ENCODE peak calls at places on chromosomes 2 and 18, in ten cellular contexts. V is GM23338, Y is stomach, W is prostate gland, N is HepG2, C is SK-N-SH, P is K562, D is SK-N-MC, Q is transverse colon, J is sigmoid colon. R is an unnamed sample.

GRCh38 chr2:150127995-150128394 is 359.5 kb downstream of the RND3 start:
- DNase-seq in V (no peak), Y (no peak), W (no peak), N (no peak), C (no peak), P (no peak), D (no peak), Q (no peak), J (no peak), R (no peak)

GRCh38 chr2:146392191-146392590 is 1452.6 kb upstream of the ACVR2A start:
- DNase-seq in V (no peak), Y (no peak), W (no peak), N (no peak), C (no peak), P (no peak), D (no peak), Q (no peak), J (no peak), R (no peak)

GRCh38 chr2:240300261-240300821 is 135.1 kb upstream of the GPC1 start:
- DNase-seq in V (no peak), Y (peak; percentile 17), W (no peak), N (no peak), C (peak; percentile 34), P (no peak), D (no peak), Q (no peak), J (no peak), R (no peak)

GRCh38 chr2:203451686-203452085 is 83.4 kb downstream of the RAPH1 start:
- DNase-seq in V (no peak), Y (no peak), W (no peak), N (no peak), C (no peak), P (no peak), D (no peak), Q (no peak), J (no peak), R (no peak)

GRCh38 chr2:190443778-190444481 is 35.8 kb downstream of the MFSD6 start:
- DNase-seq in V (no peak), Y (no peak), W (peak; percentile 26), N (no peak), C (peak; percentile 34), P (no peak), D (no peak), Q (no peak), J (no peak), R (no peak)

GRCh38 chr18:48222118-48222517 is 187.1 kb downstream of the ZBTB7C start:
- DNase-seq in V (no peak), Y (peak; percentile 52), W (peak; percentile 74), N (peak; percentile 10), C (peak; percentile 40), P (no peak), D (no peak), Q (peak; percentile 50), J (no peak), R (no peak)

GRCh38 chr2:41294331-41294730 is 753.5 kb upstream of the PKDCC start:
- DNase-seq in V (peak; percentile 31), Y (no peak), W (no peak), N (no peak), C (no peak), P (no peak), D (no peak), Q (no peak), J (no peak), R (no peak)

GRCh38 chr2:64857581-64858471 is 131.4 kb upstream of the SLC1A4 start:
- DNase-seq in V (peak; percentile 22), Y (no peak), W (no peak), N (no peak), C (peak; percentile 47), P (no peak), D (no peak), Q (no peak), J (peak; percentile 80), R (peak; percentile 66)

GRCh38 chr2:226556050-226556449 is 243.6 kb downstream of the IRS1 start:
- DNase-seq in V (no peak), Y (no peak), W (no peak), N (peak; percentile 42), C (no peak), P (no peak), D (no peak), Q (no peak), J (no peak), R (no peak)

GRCh38 chr18:26405190-26405781 is 143.1 kb downstream of the KCTD1 start:
- DNase-seq in V (peak; percentile 36), Y (peak; percentile 48), W (peak; percentile 37), N (peak; percentile 30), C (peak; percentile 62), P (no peak), D (no peak), Q (peak; percentile 15), J (no peak), R (no peak)

GRCh38 chr2:19068206-19068605 is 290.2 kb downstream of the OSR1 start:
- DNase-seq in V (no peak), Y (no peak), W (no peak), N (no peak), C (no peak), P (no peak), D (no peak), Q (no peak), J (no peak), R (no peak)

GRCh38 chr2:229235136-229235914 is 35.8 kb downstream of the PID1 start:
- DNase-seq in V (peak; percentile 46), Y (no peak), W (no peak), N (no peak), C (no peak), P (no peak), D (no peak), Q (no peak), J (peak; percentile 72), R (no peak)

GRCh38 chr2:173574713-173575112 is 220.0 kb downstream of the CDCA7 start:
- DNase-seq in V (no peak), Y (no peak), W (no peak), N (no peak), C (no peak), P (no peak), D (peak; percentile 48), Q (no peak), J (no peak), R (no peak)

GRCh38 chr2:113225505-113226259 is 51.9 kb downstream of the PSD4 start:
- DNase-seq in V (peak; percentile 83), Y (no peak), W (no peak), N (no peak), C (peak; percentile 57), P (no peak), D (no peak), Q (no peak), J (peak; percentile 66), R (no peak)

GRCh38 chr2:229445013-229445412 is 173.9 kb upstream of the PID1 start:
- DNase-seq in V (peak; percentile 4), Y (peak; percentile 35), W (peak; percentile 70), N (peak; percentile 74), C (no peak), P (no peak), D (no peak), Q (peak; percentile 24), J (peak; percentile 92), R (peak; percentile 84)

DNA sequence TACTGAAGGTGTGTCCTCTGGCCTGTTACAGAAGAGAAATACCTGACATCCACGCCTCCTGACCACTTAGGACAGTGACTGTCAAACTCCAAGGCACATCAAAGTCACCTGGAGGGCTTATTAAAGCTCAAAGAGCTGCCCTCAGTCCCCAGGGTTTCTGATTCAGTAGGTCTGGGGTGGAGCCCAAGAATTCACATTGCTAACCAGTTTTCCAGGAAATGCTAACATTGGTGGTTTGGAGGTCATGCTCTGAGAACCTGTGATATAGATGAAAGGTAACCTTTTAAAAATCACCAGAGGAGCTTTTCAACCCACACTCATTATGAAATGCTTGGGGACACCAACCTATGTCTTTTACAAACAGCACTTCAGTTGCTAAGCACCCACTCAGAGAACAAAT is 172.3 kb downstream of the ALK start:
- DNase-seq in V (no peak), Y (no peak), W (no peak), N (no peak), C (no peak), P (no peak), D (no peak), Q (no peak), J (no peak), R (no peak)
- TF ChIP-seq POLR2AphosphoS5 in V (no peak), Y (no peak), W (no peak), N (no peak), C (no peak), P (no peak), D (no peak), Q (no peak), J (no peak), R (no peak)

GRCh38 chr2:237757616-237758015 is 41.0 kb upstream of the RBM44 start:
- DNase-seq in V (no peak), Y (no peak), W (no peak), N (no peak), C (no peak), P (no peak), D (no peak), Q (no peak), J (no peak), R (no peak)
- H3K36me3 ChIP-seq in V (peaks cover 47% of the 10 kb centered on the region), Y (peaks cover 100% of the 10 kb centered on the region), W (no peaks in the 10 kb centered on the region), N (peaks cover 72% of the 10 kb centered on the region), C (peaks cover 88% of the 10 kb centered on the region), P (peaks cover 42% of the 10 kb centered on the region), D (peaks cover 44% of the 10 kb centered on the region), Q (no peaks in the 10 kb centered on the region), J (peaks cover 75% of the 10 kb centered on the region), R (peaks cover 95% of the 10 kb centered on the region)

DNA sequence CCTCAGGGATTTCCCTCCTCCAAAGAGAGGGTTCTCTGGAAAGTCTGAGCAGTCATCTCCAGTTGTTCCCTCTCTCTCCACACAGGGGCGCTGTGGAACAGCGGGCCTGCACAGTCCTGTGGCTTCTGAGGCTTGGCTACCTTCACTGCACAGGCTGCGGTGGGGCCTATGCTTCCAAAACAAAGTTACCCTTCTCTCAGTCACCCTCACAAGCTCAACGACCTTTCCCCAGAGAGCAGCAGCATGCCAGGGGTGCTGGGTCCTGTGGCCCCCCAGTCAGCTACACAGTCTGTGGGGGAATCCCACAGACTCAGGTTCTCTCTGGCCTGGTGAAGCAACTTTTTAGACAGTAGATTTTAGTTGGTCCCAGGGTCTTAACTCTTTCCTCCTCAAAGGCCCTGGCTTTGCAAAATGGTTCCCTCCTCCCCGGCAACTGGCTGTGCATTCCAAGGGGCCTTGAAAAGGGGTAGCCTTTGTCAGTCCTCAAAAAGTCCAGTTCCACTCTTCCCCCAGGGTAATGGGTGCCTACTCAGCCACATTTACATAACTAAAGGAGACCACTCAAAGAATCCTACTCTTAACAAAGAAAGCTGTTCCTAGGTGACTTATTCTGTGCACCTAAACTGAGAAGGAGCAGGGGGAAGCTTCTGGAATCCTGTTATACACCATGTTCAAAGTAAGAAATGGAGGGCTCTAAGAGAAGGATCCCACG is 14.9 kb downstream of the B3GNT7 start:
- DNase-seq in V (peak; percentile 94), Y (no peak), W (no peak), N (no peak), C (no peak), P (no peak), D (no peak), Q (no peak), J (no peak), R (no peak)
- TF ChIP-seq POLR2AphosphoS5 in V (peak; percentile 21), Y (no peak), W (no peak), N (no peak), C (no peak), P (no peak), D (no peak), Q (no peak), J (no peak), R (no peak)

DNA sequence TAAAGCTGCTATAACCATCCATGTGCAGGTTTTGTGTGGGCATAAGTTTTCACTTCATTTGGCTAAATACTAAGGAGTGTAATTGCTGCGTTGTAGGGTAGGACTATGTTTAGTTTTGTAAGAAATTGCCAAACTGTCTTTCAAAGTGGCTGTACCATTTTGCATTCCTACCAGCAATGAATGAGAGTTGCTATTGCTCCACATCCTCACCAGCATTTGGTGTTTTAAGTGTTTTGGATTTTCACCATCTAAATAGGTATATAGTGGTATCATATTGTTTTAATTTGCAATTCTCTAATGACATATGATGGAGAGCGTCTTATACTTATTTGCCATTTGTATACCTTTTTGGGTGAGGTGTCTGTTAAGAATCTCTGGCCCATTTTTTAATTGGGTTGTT is 12.2 kb downstream of the TWSG1 start:
- DNase-seq in V (no peak), Y (no peak), W (no peak), N (no peak), C (no peak), P (no peak), D (no peak), Q (no peak), J (no peak), R (no peak)
- H3K36me3 ChIP-seq in V (no peaks in the 10 kb centered on the region), Y (peaks cover 13% of the 10 kb centered on the region), W (no peaks in the 10 kb centered on the region), N (peaks cover 3% of the 10 kb centered on the region), C (peaks cover 5% of the 10 kb centered on the region), P (peaks cover 12% of the 10 kb centered on the region), D (peaks cover 12% of the 10 kb centered on the region), Q (no peaks in the 10 kb centered on the region), J (peaks cover 7% of the 10 kb centered on the region), R (peaks cover 9% of the 10 kb centered on the region)

R was measured in suprapubic skin.